ENCODE peak calls at places on chromosomes 6 and 20, in seven cellular contexts. F is activated gamma-delta T cell treated with Interleukin-2 at 50 U/mL for 16 hours, Y is substantia nigra, C is Caki2, K is NCI-H1417, V is epithelial cell of esophagus, P is sigmoid colon. Z is an unnamed sample.

GRCh38 chr20:43942661-43943285 is 28.1 kb downstream of the TOX2 start:
- DNase-seq in F (peak; percentile 15), Y (no peak), C (peak; percentile 55), K (peak; percentile 66), V (peak; percentile 73), P (no peak), Z (no peak)

GRCh38 chr6:166167258-166167731 is 356 bp downstream of the TBXT start:
- DNase-seq in F (no peak), Y (no peak), C (no peak), K (no peak), V (no peak), P (no peak), Z (no peak)

GRCh38 chr6:67630146-67630545 is 1004.9 kb upstream of the ADGRB3 start:
- DNase-seq in F (no peak), Y (no peak), C (peak; percentile 65), K (no peak), V (peak; percentile 2), P (no peak), Z (no peak)

GRCh38 chr6:35090734-35091133 is 50.4 kb downstream of the TCP11 start:
- DNase-seq in F (no peak), Y (no peak), C (no peak), K (no peak), V (no peak), P (no peak), Z (no peak)

GRCh38 chr6:33744895-33745546 is 1.7 kb downstream of the IP6K3 start:
- DNase-seq in F (no peak), Y (no peak), C (no peak), K (peak; percentile 52), V (no peak), P (peak; percentile 94), Z (no peak)

GRCh38 chr20:14093652-14094051 is 98.3 kb downstream of the MACROD2 start:
- DNase-seq in F (no peak), Y (no peak), C (no peak), K (peak; percentile 81), V (no peak), P (no peak), Z (no peak)

GRCh38 chr20:23415958-23416583 is 5.2 kb downstream of the NAPB start:
- DNase-seq in F (no peak), Y (no peak), C (no peak), K (no peak), V (peak; percentile 70), P (no peak), Z (no peak)

GRCh38 chr6:139325686-139326085 is 33.9 kb upstream of the TXLNB start:
- DNase-seq in F (no peak), Y (no peak), C (no peak), K (peak; percentile 13), V (no peak), P (no peak), Z (no peak)

GRCh38 chr6:134596191-134596590 is 278.3 kb upstream of the SGK1 start:
- DNase-seq in F (no peak), Y (no peak), C (no peak), K (no peak), V (no peak), P (no peak), Z (no peak)

GRCh38 chr20:19283503-19283902 is 71.1 kb downstream of the SLC24A3 start:
- DNase-seq in F (no peak), Y (no peak), C (no peak), K (no peak), V (no peak), P (no peak), Z (no peak)